ENCODE peak calls at places on chromosomes 12 and 14, in seven cellular contexts. F is psoas muscle, Z is AG09309, V is right lobe of liver, D is kidney, L is fibroblast of pulmonary artery, O is tibial artery. N is an unnamed sample.

GRCh38 chr12:9132008-9132535 is 16.4 kb upstream of the A2M start:
- DNase-seq in O (no peak), D (no peak), V (no peak), Z (no peak), L (no peak), F (no peak), N (peak; percentile 6)

GRCh38 chr12:100611031-100611430 is 37.5 kb downstream of the GAS2L3 start:
- DNase-seq in Z (no peak), L (no peak), V (no peak), O (no peak), D (no peak), F (no peak), N (no peak)

GRCh38 chr12:51907083-51907863 is at the start of gene ACVRL1:
- DNase-seq in F (peak; percentile 76), D (peak; percentile 80), V (no peak), L (no peak), Z (no peak), O (peak; percentile 64), N (no peak)

GRCh38 chr14:31270196-31270772 is 62.7 kb upstream of the HECTD1 start:
- DNase-seq in V (no peak), D (no peak), O (no peak), L (no peak), F (no peak), Z (no peak), N (no peak)

GRCh38 chr12:47735649-47736048 is 10.4 kb upstream of the ENDOU start:
- DNase-seq in V (no peak), Z (no peak), O (no peak), D (peak; percentile 29), L (no peak), F (no peak), N (no peak)

GRCh38 chr12:52233462-52234141 is 559 bp downstream of the KRT7 start:
- DNase-seq in V (no peak), D (peak; percentile 70), O (peak; percentile 62), L (no peak), Z (no peak), F (no peak), N (no peak)

GRCh38 chr12:79689477-79690155 is 1.1 kb downstream of the PAWR start:
- DNase-seq in V (peak; percentile 48), Z (no peak), F (peak; percentile 57), L (peak; percentile 63), O (peak; percentile 69), D (peak; percentile 80), N (no peak)

GRCh38 chr12:86249856-86250255 is 6.3 kb downstream of the MGAT4C start:
- DNase-seq in Z (no peak), D (no peak), F (no peak), V (no peak), O (no peak), L (peak; percentile 29), N (peak; percentile 58)

GRCh38 chr12:806116-806805 is 53.9 kb downstream of the WNK1 start:
- DNase-seq in Z (peak; percentile 49), D (no peak), F (no peak), O (no peak), V (no peak), L (peak; percentile 82), N (no peak)

GRCh38 chr14:74299061-74299545 is 3.6 kb downstream of the ABCD4 start:
- DNase-seq in O (no peak), D (peak; percentile 61), V (no peak), Z (peak; percentile 11), F (no peak), L (peak; percentile 60), N (no peak)

GRCh38 chr12:19624401-19624930 is 185.2 kb downstream of the AEBP2 start:
- DNase-seq in D (no peak), F (no peak), O (no peak), L (no peak), Z (no peak), V (no peak), N (no peak)

GRCh38 chr14:50012644-50013043 is 103.7 kb downstream of the VCPKMT start:
- DNase-seq in D (no peak), O (no peak), Z (no peak), F (no peak), V (no peak), L (no peak), N (no peak)

GRCh38 chr12:75634244-75635222 is 123.1 kb upstream of the KRR1 start:
- DNase-seq in L (peak; percentile 43), V (no peak), F (no peak), O (no peak), D (no peak), Z (no peak), N (no peak)

GRCh38 chr12:25025260-25025659 is 76.4 kb upstream of the BCAT1 start:
- DNase-seq in O (no peak), L (no peak), Z (no peak), V (no peak), D (no peak), F (no peak), N (no peak)

GRCh38 chr14:37116933-37117844 is 55.2 kb downstream of the SLC25A21 start:
- DNase-seq in D (no peak), Z (peak; percentile 31), V (no peak), O (no peak), L (peak; percentile 43), F (no peak), N (peak; percentile 41)

GRCh38 chr12:115661103-115661502 is 616.4 kb downstream of the MED13L start:
- DNase-seq in F (no peak), L (peak; percentile 65), D (no peak), Z (peak; percentile 25), O (no peak), V (no peak), N (no peak)

GRCh38 chr14:92861856-92862807 is 60.8 kb upstream of the CHGA start:
- DNase-seq in F (no peak), V (no peak), L (no peak), Z (no peak), D (no peak), O (no peak), N (no peak)

GRCh38 chr14:33949051-33950037 is 1.5 kb downstream of the EGLN3 start:
- DNase-seq in V (no peak), Z (no peak), L (peak; percentile 17), D (no peak), O (no peak), F (no peak), N (no peak)

GRCh38 chr14:36508418-36509051 is 11.5 kb downstream of the NKX2-1 start:
- DNase-seq in F (no peak), L (no peak), V (no peak), O (no peak), D (peak; percentile 57), Z (no peak), N (no peak)

GRCh38 chr14:58871972-58872530 is 234.3 kb downstream of the DACT1 start:
- DNase-seq in V (no peak), F (no peak), O (no peak), Z (no peak), D (no peak), L (peak; percentile 39), N (no peak)

GRCh38 chr14:37150414-37150813 is 22.0 kb downstream of the SLC25A21 start:
- DNase-seq in O (no peak), D (no peak), V (no peak), Z (peak; percentile 11), L (peak; percentile 51), F (no peak), N (peak; percentile 12)

GRCh38 chr12:120965534-120966091 is 12.7 kb upstream of the HNF1A start:
- DNase-seq in F (no peak), Z (no peak), O (no peak), L (no peak), V (no peak), D (peak; percentile 64), N (no peak)

GRCh38 chr14:38947343-38947742 is 155.7 kb downstream of the SEC23A start:
- DNase-seq in O (no peak), L (no peak), F (no peak), D (no peak), V (no peak), Z (no peak), N (no peak)

DNA sequence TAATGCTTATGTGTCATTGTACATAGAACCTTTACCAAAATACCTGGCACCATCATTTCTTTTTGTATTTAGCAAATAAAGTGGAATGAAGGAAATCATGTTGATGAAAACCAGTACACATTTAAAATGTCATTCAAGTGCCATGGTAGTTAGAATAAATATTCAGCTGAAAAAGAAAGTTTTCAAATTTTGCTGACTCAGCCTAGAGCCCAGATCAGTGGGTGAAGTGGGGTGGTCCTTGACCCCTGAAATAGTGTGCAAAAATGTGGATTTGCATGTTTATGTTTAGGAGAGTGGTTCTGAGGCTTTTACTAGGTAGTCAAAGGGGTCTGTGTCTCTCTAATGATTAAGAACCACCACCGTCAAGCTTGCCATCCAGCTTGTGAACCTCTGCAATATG is 418.7 kb downstream of the ETNK1 start:
- DNase-seq in F (no peak), O (no peak), Z (no peak), V (no peak), L (no peak), D (no peak), N (no peak)
- TF ChIP-seq CTCF in F (no peak), O (no peak), Z (no peak), V (no peak), L (no peak), D (no peak), N (no peak)

GRCh38 chr14:45140661-45141187 is 5.0 kb downstream of the FANCM start:
- DNase-seq in L (no peak), F (no peak), V (no peak), Z (no peak), D (no peak), O (no peak), N (no peak)
- H3K4me3 ChIP-seq in L (no peak overlapping the region), F (no peak overlapping the region), V (no peak overlapping the region), Z (no peak overlapping the region), D (no peak overlapping the region), O (no peak overlapping the region), N (no peak overlapping the region)

GRCh38 chr14:23068792-23069412 is 11.6 kb upstream of the CDH24 start:
- DNase-seq in V (peak; percentile 57), F (peak; percentile 79), O (peak; percentile 89), L (peak; percentile 96), D (peak; percentile 67), Z (peak; percentile 81), N (peak; percentile 77)

GRCh38 chr14:23067847-23068791 is 10.8 kb upstream of the CDH24 start:
- DNase-seq in Z (no peak), F (no peak), L (no peak), V (no peak), D (peak; percentile 52), O (peak; percentile 63), N (no peak)

GRCh38 chr14:23066368-23066767 is 9.0 kb upstream of the CDH24 start:
- DNase-seq in D (no peak), O (peak; percentile 12), F (no peak), L (no peak), V (no peak), Z (no peak), N (no peak)

GRCh38 chr14:23069413-23069806 is 12.1 kb upstream of the CDH24 start:
- DNase-seq in D (no peak), O (peak; percentile 53), L (no peak), Z (no peak), V (no peak), F (no peak), N (no peak)

GRCh38 chr14:23066855-23067744 is 9.8 kb upstream of the CDH24 start:
- DNase-seq in V (no peak), L (no peak), D (peak; percentile 66), F (no peak), O (peak; percentile 39), Z (no peak), N (no peak)
- TF ChIP-seq CTCF in V (no peak), L (no peak), D (no peak), F (no peak), O (no peak), Z (no peak), N (no peak)

GRCh38 chr14:94768141-94768520 is 1.8 kb downstream of the GSC start:
- DNase-seq in F (no peak), L (no peak), V (no peak), D (no peak), Z (no peak), O (no peak), N (no peak)
- H3K4me3 ChIP-seq in F (peak overlapping the region; percentile 66), L (no peak overlapping the region), V (no peak overlapping the region), D (no peak overlapping the region), Z (peak overlapping the region; percentile 47), O (peak overlapping the region; percentile 51), N (no peak overlapping the region)